ENCODE peak calls at places on chromosomes 1 and 21, in eight cellular contexts. J is A549; F is esophagus squamous epithelium; N is naive thymus-derived CD4-positive, alpha-beta T cell; Q is progenitor cell of endocrine pancreas; T is HEK293T; Y is cardiac septum; S is adipocyte. W is an unnamed sample.

GRCh38 chr1:193104496-193104905 is 713 bp downstream of the GLRX2 start:
- DNase-seq in S (peak), N (peak), Y (peak), F (no peak), Q (no peak), T (peak), J (peak), W (no peak)

GRCh38 chr21:44434936-44435635 is 20.2 kb upstream of the LRRC3 start:
- DNase-seq in S (no peak), N (no peak), T (no peak), F (no peak), Q (peak), J (no peak), Y (peak), W (no peak)

GRCh38 chr1:6470132-6471085 is 4.4 kb upstream of the TNFRSF25 start:
- DNase-seq in N (no peak), Q (no peak), S (no peak), J (no peak), Y (no peak), T (no peak), F (no peak), W (no peak)

GRCh38 chr1:1021010-1021845 is 1.3 kb downstream of the AGRN start:
- DNase-seq in Q (no peak), J (peak), N (no peak), S (peak), F (no peak), T (peak), Y (no peak), W (no peak)

GRCh38 chr1:37663426-37664000 is 28.8 kb upstream of the CDCA8 start:
- DNase-seq in N (no peak), J (no peak), Q (no peak), T (no peak), S (no peak), F (no peak), Y (no peak), W (no peak)

GRCh38 chr1:183227963-183228649 is 42.0 kb downstream of the LAMC2 start:
- DNase-seq in J (peak), N (no peak), Q (peak), Y (no peak), S (peak), T (peak), F (no peak), W (no peak)

GRCh38 chr1:32702599-32703478 is at the start of gene SYNC:
- DNase-seq in N (no peak), Y (peak), F (no peak), J (peak), Q (no peak), T (peak), S (peak), W (no peak)

GRCh38 chr1:118949317-118949716 is 38.8 kb downstream of the TBX15 start:
- DNase-seq in J (no peak), N (no peak), T (no peak), Q (no peak), F (no peak), S (no peak), Y (no peak), W (no peak)

GRCh38 chr1:73800376-73800775 is 397.6 kb downstream of the LRRIQ3 start:
- DNase-seq in S (peak), N (no peak), T (no peak), F (no peak), Y (no peak), Q (no peak), J (no peak), W (no peak)

W was measured in SK-N-MC.